ENCODE peak calls at places on chromosome 4, in ten cellular contexts. J is cardiac muscle cell; I is CD8-positive, alpha-beta T cell; M is MCF 10A; T is coronary artery; W is RWPE1; F is fibroblast of lung; Q is Calu3; U is AG09309; Z is Peyer's patch. A is an unnamed sample.

GRCh38 chr4:16685536-16685935 is 212.9 kb downstream of the LDB2 start:
- DNase-seq in J (no peak), I (no peak), M (no peak), T (no peak), W (no peak), F (peak), Q (no peak), U (no peak), Z (no peak), A (no peak)

GRCh38 chr4:111230265-111230664 is 607.4 kb upstream of the PITX2 start:
- DNase-seq in J (no peak), I (no peak), M (no peak), T (no peak), W (no peak), F (peak), Q (no peak), U (peak), Z (no peak), A (no peak)

GRCh38 chr4:140298001-140298400 is 75.4 kb upstream of the SCOC start:
- DNase-seq in J (no peak), I (no peak), M (no peak), T (no peak), W (no peak), F (no peak), Q (no peak), U (no peak), Z (no peak), A (no peak)

GRCh38 chr4:73315091-73315490 is 56.5 kb upstream of the ANKRD17 start:
- DNase-seq in J (no peak), I (no peak), M (peak), T (no peak), W (no peak), F (peak), Q (no peak), U (peak), Z (no peak), A (peak)

GRCh38 chr4:54783402-54784110 is 125.8 kb downstream of the KIT start:
- DNase-seq in J (no peak), I (no peak), M (no peak), T (no peak), W (no peak), F (no peak), Q (no peak), U (no peak), Z (no peak), A (no peak)

GRCh38 chr4:182878633-182879495 is 38.3 kb downstream of the DCTD start:
- DNase-seq in J (no peak), I (no peak), M (no peak), T (no peak), W (no peak), F (no peak), Q (no peak), U (no peak), Z (no peak), A (no peak)

GRCh38 chr4:151931563-151931962 is 170.8 kb upstream of the GATB start:
- DNase-seq in J (no peak), I (no peak), M (no peak), T (no peak), W (no peak), F (no peak), Q (no peak), U (no peak), Z (no peak), A (no peak)

GRCh38 chr4:70996014-70996353 is 2.5 kb downstream of the DCK start:
- DNase-seq in J (no peak), I (no peak), M (no peak), T (no peak), W (no peak), F (no peak), Q (no peak), U (no peak), Z (peak), A (no peak)

GRCh38 chr4:107906458-107907100 is 24.8 kb upstream of the CYP2U1 start:
- DNase-seq in J (no peak), I (no peak), M (no peak), T (no peak), W (no peak), F (no peak), Q (no peak), U (no peak), Z (no peak), A (no peak)

GRCh38 chr4:186557486-186557885 is 2.1 kb upstream of the MTNR1A start:
- DNase-seq in J (no peak), I (no peak), M (peak), T (no peak), W (no peak), F (peak), Q (no peak), U (no peak), Z (no peak), A (peak)

GRCh38 chr4:122692641-122693520 is 39.6 kb upstream of the BBS12 start:
- DNase-seq in J (no peak), I (no peak), M (no peak), T (no peak), W (no peak), F (peak), Q (no peak), U (no peak), Z (no peak), A (no peak)

GRCh38 chr4:7547368-7548040 is 112.8 kb upstream of the PSAPL1 start:
- DNase-seq in J (no peak), I (no peak), M (peak), T (no peak), W (peak), F (no peak), Q (no peak), U (no peak), Z (no peak), A (peak)

GRCh38 chr4:169810325-169811323 is 52.9 kb upstream of the HPF1 start:
- DNase-seq in J (peak), I (no peak), M (peak), T (no peak), W (peak), F (peak), Q (peak), U (peak), Z (no peak), A (peak)

GRCh38 chr4:114770624-114771023 is 172.0 kb downstream of the UGT8 start:
- DNase-seq in J (no peak), I (no peak), M (no peak), T (no peak), W (no peak), F (no peak), Q (no peak), U (no peak), Z (no peak), A (peak)

GRCh38 chr4:77044458-77045124 is 31.2 kb downstream of the CCNI start:
- DNase-seq in J (peak), I (no peak), M (peak), T (no peak), W (peak), F (peak), Q (no peak), U (no peak), Z (no peak), A (peak)

GRCh38 chr4:60122820-60123219 is 1077.3 kb upstream of the ADGRL3 start:
- DNase-seq in J (no peak), I (no peak), M (no peak), T (no peak), W (no peak), F (peak), Q (no peak), U (no peak), Z (no peak), A (no peak)

GRCh38 chr4:183875251-183875825 is 29.8 kb upstream of the STOX2 start:
- DNase-seq in J (no peak), I (no peak), M (no peak), T (no peak), W (no peak), F (no peak), Q (no peak), U (no peak), Z (no peak), A (no peak)

GRCh38 chr4:60945641-60946040 is 254.5 kb upstream of the ADGRL3 start:
- DNase-seq in J (no peak), I (no peak), M (no peak), T (no peak), W (no peak), F (peak), Q (no peak), U (no peak), Z (no peak), A (no peak)

GRCh38 chr4:53734584-53735363 is 143.5 kb upstream of the LNX1 start:
- DNase-seq in J (no peak), I (no peak), M (peak), T (no peak), W (peak), F (peak), Q (no peak), U (peak), Z (no peak), A (peak)

GRCh38 chr4:68368566-68369473 is 18.9 kb upstream of the YTHDC1 start:
- DNase-seq in J (no peak), I (no peak), M (peak), T (no peak), W (peak), F (peak), Q (peak), U (peak), Z (no peak), A (peak)

GRCh38 chr4:148415500-148415899 is 26.7 kb downstream of the NR3C2 start:
- DNase-seq in J (no peak), I (no peak), M (peak), T (no peak), W (no peak), F (peak), Q (no peak), U (no peak), Z (no peak), A (peak)

GRCh38 chr4:27094785-27095184 is 234.1 kb downstream of the STIM2 start:
- DNase-seq in J (no peak), I (no peak), M (no peak), T (no peak), W (no peak), F (peak), Q (peak), U (no peak), Z (no peak), A (no peak)

GRCh38 chr4:38144029-38144428 is 183.8 kb downstream of the PTTG2 start:
- DNase-seq in J (no peak), I (no peak), M (no peak), T (no peak), W (no peak), F (no peak), Q (no peak), U (no peak), Z (no peak), A (no peak)

GRCh38 chr4:1940566-1940965 is 68.2 kb downstream of the NELFA start:
- DNase-seq in J (no peak), I (no peak), M (peak), T (no peak), W (no peak), F (no peak), Q (no peak), U (no peak), Z (no peak), A (no peak)

GRCh38 chr4:30716158-30716557 is 4.0 kb upstream of the PCDH7 start:
- DNase-seq in J (peak), I (no peak), M (peak), T (no peak), W (peak), F (peak), Q (no peak), U (no peak), Z (no peak), A (peak)

GRCh38 chr4:10456270-10457254 is 664 bp downstream of the ZNF518B start:
- DNase-seq in J (peak), I (peak), M (no peak), T (no peak), W (peak), F (peak), Q (no peak), U (no peak), Z (peak), A (peak)

GRCh38 chr4:8315343-8316250 is 46.0 kb downstream of the HTRA3 start:
- DNase-seq in J (peak), I (peak), M (peak), T (peak), W (peak), F (peak), Q (peak), U (peak), Z (no peak), A (peak)

GRCh38 chr4:74503580-74503979 is 58.6 kb downstream of the AREG start:
- DNase-seq in J (no peak), I (no peak), M (peak), T (no peak), W (peak), F (peak), Q (no peak), U (no peak), Z (no peak), A (peak)

GRCh38 chr4:7756071-7756470 is 183.6 kb downstream of the AFAP1 start:
- DNase-seq in J (no peak), I (no peak), M (no peak), T (no peak), W (no peak), F (no peak), Q (no peak), U (no peak), Z (no peak), A (no peak)

GRCh38 chr4:95580226-95580625 is 31.5 kb upstream of the UNC5C start:
- DNase-seq in J (no peak), I (no peak), M (no peak), T (no peak), W (no peak), F (no peak), Q (no peak), U (no peak), Z (no peak), A (no peak)

GRCh38 chr4:87982446-87982845 is 6.9 kb downstream of the SPP1 start:
- DNase-seq in J (no peak), I (no peak), M (no peak), T (no peak), W (no peak), F (peak), Q (no peak), U (no peak), Z (no peak), A (no peak)

GRCh38 chr4:104896623-104897296 is 249.9 kb upstream of the TET2 start:
- DNase-seq in J (no peak), I (no peak), M (no peak), T (no peak), W (no peak), F (peak), Q (no peak), U (no peak), Z (no peak), A (peak)

GRCh38 chr4:807792-808191 is 18.1 kb downstream of the CPLX1 start:
- DNase-seq in J (no peak), I (no peak), M (no peak), T (no peak), W (no peak), F (no peak), Q (no peak), U (no peak), Z (no peak), A (no peak)

GRCh38 chr4:16721618-16722291 is 176.7 kb downstream of the LDB2 start:
- DNase-seq in J (no peak), I (no peak), M (peak), T (no peak), W (no peak), F (peak), Q (no peak), U (peak), Z (no peak), A (no peak)

GRCh38 chr4:36747277-36748129 is 466.1 kb downstream of the DTHD1 start:
- DNase-seq in J (no peak), I (no peak), M (no peak), T (no peak), W (no peak), F (no peak), Q (no peak), U (no peak), Z (no peak), A (no peak)

GRCh38 chr4:647481-647880 is 22.1 kb downstream of the PDE6B start:
- DNase-seq in J (no peak), I (no peak), M (no peak), T (no peak), W (no peak), F (no peak), Q (no peak), U (no peak), Z (no peak), A (no peak)

GRCh38 chr4:12724520-12724919 is 759.6 kb downstream of the RAB28 start:
- DNase-seq in J (peak), I (no peak), M (peak), T (no peak), W (no peak), F (no peak), Q (no peak), U (no peak), Z (no peak), A (peak)

GRCh38 chr4:143202824-143203223 is 18.1 kb downstream of the USP38 start:
- DNase-seq in J (no peak), I (no peak), M (peak), T (no peak), W (no peak), F (no peak), Q (no peak), U (no peak), Z (no peak), A (peak)
- TF ChIP-seq CTCF in J (no peak), I (no peak), M (peak), T (peak), W (peak), F (no peak), Q (no peak), U (peak), Z (no peak), A (no peak)

GRCh38 chr4:25792200-25792791 is 70.5 kb downstream of the SEL1L3 start:
- DNase-seq in J (peak), I (no peak), M (peak), T (no peak), W (peak), F (peak), Q (peak), U (no peak), Z (no peak), A (peak)
- TF ChIP-seq CTCF in J (peak), I (no peak), M (peak), T (no peak), W (peak), F (peak), Q (peak), U (peak), Z (no peak), A (peak)

GRCh38 chr4:184932343-184932742 is 85.9 kb upstream of the HELT start:
- DNase-seq in J (peak), I (no peak), M (no peak), T (no peak), W (no peak), F (no peak), Q (no peak), U (no peak), Z (no peak), A (no peak)
- TF ChIP-seq CTCF in J (no peak), I (no peak), M (no peak), T (no peak), W (no peak), F (no peak), Q (no peak), U (no peak), Z (no peak), A (no peak)

DNA sequence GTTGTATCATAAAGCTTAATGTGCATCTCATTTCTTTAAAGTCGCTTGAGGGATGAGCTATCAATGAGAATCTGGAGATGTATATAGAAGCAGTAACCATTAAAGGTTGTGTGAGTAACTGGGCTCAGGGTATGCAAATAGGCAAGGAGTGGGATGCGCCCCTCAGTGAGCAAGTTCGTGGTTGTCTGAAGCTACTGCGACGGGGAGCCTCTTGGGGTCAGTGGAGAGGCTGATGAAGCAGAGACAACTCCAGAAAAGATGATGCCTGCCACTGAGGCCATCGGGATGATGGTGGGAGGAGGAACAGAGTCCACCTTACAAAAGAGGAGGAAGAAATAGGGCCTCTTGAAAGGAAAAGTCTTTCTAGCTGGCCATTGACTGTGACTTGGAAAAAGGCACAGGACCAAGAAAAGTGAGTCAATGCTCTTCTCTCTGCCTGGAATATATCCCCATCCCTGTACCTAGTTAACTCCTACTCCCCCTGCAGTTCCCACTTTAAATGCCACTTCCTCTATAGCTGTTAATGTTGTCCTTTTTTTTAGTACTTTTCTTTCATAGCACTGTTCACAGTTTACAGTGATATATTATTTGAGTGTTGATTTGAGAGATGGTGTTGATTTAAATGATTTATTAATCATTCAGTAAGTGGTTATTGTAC is 51.4 kb upstream of the LSM6 start:
- DNase-seq in J (no peak), I (no peak), M (no peak), T (no peak), W (no peak), F (peak), Q (no peak), U (no peak), Z (no peak), A (no peak)
- TF ChIP-seq CTCF in J (no peak), I (no peak), M (no peak), T (no peak), W (no peak), F (no peak), Q (no peak), U (no peak), Z (no peak), A (no peak)

DNA sequence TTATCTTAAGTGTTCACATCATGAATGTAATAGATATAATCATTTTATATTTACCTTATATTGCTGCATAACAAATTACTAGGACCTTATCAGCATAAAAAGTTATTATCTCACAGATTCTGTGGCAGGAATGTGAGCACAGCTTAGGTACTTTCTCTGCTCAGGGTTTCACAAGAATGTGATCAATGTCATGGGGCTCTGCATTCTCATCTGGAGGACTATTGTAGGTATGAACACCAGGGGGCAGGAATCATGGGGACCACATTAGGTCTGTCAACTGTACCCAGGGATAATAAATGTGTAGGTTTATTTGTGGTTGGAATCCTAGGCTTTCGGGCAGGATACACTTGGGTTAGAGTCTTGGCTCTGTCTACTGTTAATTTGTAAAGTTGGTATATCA is 519.2 kb downstream of the ARAP2 start:
- DNase-seq in J (no peak), I (no peak), M (peak), T (no peak), W (no peak), F (no peak), Q (no peak), U (no peak), Z (no peak), A (peak)
- TF ChIP-seq CTCF in J (no peak), I (no peak), M (no peak), T (no peak), W (no peak), F (no peak), Q (no peak), U (no peak), Z (no peak), A (no peak)

DNA sequence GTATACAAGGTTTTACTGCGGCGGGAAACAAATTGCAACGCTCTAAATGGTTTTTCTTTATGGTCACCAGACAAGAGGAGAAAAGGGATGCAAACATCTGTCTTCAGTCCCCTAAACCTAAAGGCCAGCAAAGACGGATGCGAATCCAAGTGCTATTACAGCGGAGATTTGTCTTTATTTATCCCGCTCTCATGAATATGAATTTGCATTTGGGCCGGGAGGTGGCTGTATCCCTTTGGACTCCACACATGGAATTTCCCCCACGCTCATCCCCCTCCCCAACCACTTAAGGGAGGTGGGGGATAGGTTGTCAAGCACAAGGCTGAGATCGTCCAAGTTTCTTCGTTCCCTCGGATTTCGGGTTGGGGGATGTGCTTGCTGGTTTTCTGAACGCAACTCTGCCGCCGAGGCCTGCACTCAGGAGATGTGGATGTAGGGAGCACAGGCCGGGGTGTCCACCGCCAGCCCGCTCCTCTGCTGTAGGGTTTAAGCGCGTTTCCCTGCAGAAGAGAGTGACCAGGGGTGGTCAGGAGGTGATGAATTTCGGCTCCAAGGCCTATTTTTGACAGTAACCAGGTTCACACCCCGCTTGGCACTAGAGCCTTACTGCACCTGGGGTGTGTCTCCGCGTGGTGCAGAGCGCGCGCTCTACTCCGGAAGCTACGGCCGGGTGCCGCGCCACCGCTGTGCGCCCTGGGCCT is 2.2 kb upstream of the PHOX2B start:
- DNase-seq in J (no peak), I (no peak), M (no peak), T (no peak), W (no peak), F (no peak), Q (no peak), U (no peak), Z (no peak), A (no peak)
- TF ChIP-seq CTCF in J (no peak), I (no peak), M (no peak), T (no peak), W (no peak), F (no peak), Q (no peak), U (no peak), Z (no peak), A (no peak)